ENCODE peak calls at places on chromosomes 11 and 22, in four cellular contexts. Y, B, M and D are unnamed samples.

GRCh38 chr11:69791266-69791665 is 16.1 kb upstream of the FGF4 start:
- DNase-seq in Y (no peak), M (peak; percentile 42), B (no peak), D (no peak)

GRCh38 chr11:65796726-65797601 is 10.1 kb downstream of the OVOL1 start:
- DNase-seq in B (no peak), Y (no peak), M (no peak), D (no peak)

GRCh38 chr22:45429921-45430775 is 16.7 kb downstream of the RIBC2 start:
- DNase-seq in M (no peak), B (no peak), Y (no peak), D (no peak)

GRCh38 chr11:1211838-1212237 is 11.0 kb upstream of the MUC5B start:
- DNase-seq in Y (no peak), M (no peak), B (no peak), D (no peak)

GRCh38 chr11:27497284-27497866 is 9.2 kb downstream of the LIN7C start:
- DNase-seq in Y (no peak), B (no peak), M (peak; percentile 33), D (no peak)

GRCh38 chr22:22728382-22728781 is 84.0 kb downstream of the GGTLC2 start:
- DNase-seq in Y (no peak), M (no peak), B (no peak), D (no peak)

GRCh38 chr11:888290-889212 is 22.1 kb downstream of the CHID1 start:
- DNase-seq in B (no peak), Y (no peak), M (no peak), D (no peak)

GRCh38 chr22:38423512-38424503 is 31.2 kb downstream of the KCNJ4 start:
- DNase-seq in Y (no peak), M (no peak), B (peak; percentile 35), D (no peak)

GRCh38 chr11:29959488-29959887 is 57.3 kb downstream of the KCNA4 start:
- DNase-seq in Y (no peak), M (no peak), B (no peak), D (no peak)

GRCh38 chr22:41197808-41198585 is 7.1 kb upstream of the L3MBTL2 start:
- DNase-seq in B (peak; percentile 61), M (peak; percentile 27), Y (no peak), D (no peak)

GRCh38 chr11:72700026-72700610 is 25.9 kb upstream of the PDE2A start:
- DNase-seq in Y (no peak), B (no peak), M (peak; percentile 42), D (no peak)

GRCh38 chr11:7512525-7513209 is 1.1 kb upstream of the PPFIBP2 start:
- DNase-seq in B (peak; percentile 77), Y (peak; percentile 64), M (no peak), D (no peak)

GRCh38 chr11:122343247-122343646 is 227.2 kb upstream of the BLID start:
- DNase-seq in M (peak; percentile 95), Y (no peak), B (no peak), D (no peak)

GRCh38 chr11:134599180-134599810 is 187.3 kb upstream of the B3GAT1 start:
- DNase-seq in Y (no peak), M (no peak), B (no peak), D (no peak)

GRCh38 chr11:35083181-35084061 is 55.5 kb upstream of the CD44 start:
- DNase-seq in Y (peak; percentile 73), M (peak; percentile 99), B (peak; percentile 94), D (no peak)

GRCh38 chr11:118545533-118545932 is 14.5 kb downstream of the TMEM25 start:
- DNase-seq in M (no peak), Y (no peak), B (no peak), D (no peak)

GRCh38 chr11:115644846-115645245 is 140.6 kb upstream of the CADM1 start:
- DNase-seq in B (no peak), M (peak; percentile 45), Y (no peak), D (no peak)

GRCh38 chr22:22890085-22890484 is 2.5 kb downstream of the IGLL5 start:
- DNase-seq in M (no peak), B (no peak), Y (no peak), D (no peak)

GRCh38 chr11:125457814-125458343 is 38.2 kb downstream of the FEZ1 start:
- DNase-seq in M (peak; percentile 91), Y (peak; percentile 39), B (no peak), D (no peak)

GRCh38 chr11:6431861-6432260 is 8.9 kb downstream of the HPX start:
- DNase-seq in M (peak; percentile 79), B (no peak), Y (peak; percentile 37), D (no peak)

GRCh38 chr22:35119494-35119893 is 53.5 kb downstream of the ISX start:
- DNase-seq in B (no peak), Y (no peak), M (no peak), D (no peak)
- TF ChIP-seq CTCF in B (no peak), Y (no peak), M (no peak), D (no peak)

GRCh38 chr11:61275191-61275590 is 19.9 kb downstream of the VWCE start:
- DNase-seq in Y (no peak), M (no peak), B (no peak), D (no peak)
- TF ChIP-seq CTCF in Y (no peak), M (no peak), B (no peak), D (no peak)

GRCh38 chr11:96012086-96012824 is 88.3 kb upstream of the MTMR2 start:
- DNase-seq in B (no peak), Y (peak; percentile 32), M (peak; percentile 85), D (no peak)
- TF ChIP-seq CTCF in B (no peak), Y (peak; percentile 24), M (peak; percentile 91), D (peak; percentile 54)

DNA sequence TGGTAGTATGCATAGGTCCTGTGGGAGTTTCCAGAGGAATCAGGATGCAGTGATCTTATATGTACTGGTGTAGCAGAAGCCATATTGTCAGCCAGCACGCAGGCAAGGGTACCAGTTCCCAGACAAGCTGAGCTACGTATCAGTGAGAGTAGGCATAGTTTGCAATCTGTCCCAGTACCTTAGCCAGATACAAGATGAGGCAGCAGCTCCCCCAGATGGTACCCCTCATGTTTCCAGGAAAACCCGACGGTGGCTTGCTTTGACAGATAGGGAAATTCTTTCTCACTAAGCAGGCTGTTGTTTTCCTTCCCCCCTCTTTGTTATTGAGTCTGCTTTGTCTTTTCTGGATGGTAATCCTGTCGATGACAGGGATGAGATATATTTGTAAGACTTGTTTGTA is 109.7 kb upstream of the RRM1 start:
- DNase-seq in M (peak; percentile 8), B (no peak), Y (no peak), D (no peak)
- TF ChIP-seq CTCF in M (peak; percentile 15), B (no peak), Y (no peak), D (no peak)

GRCh38 chr11:112697779-112698178 is 263.4 kb upstream of the NCAM1 start:
- DNase-seq in B (no peak), M (no peak), Y (no peak), D (no peak)
- TF ChIP-seq CTCF in B (no peak), M (no peak), Y (no peak), D (no peak)

DNA sequence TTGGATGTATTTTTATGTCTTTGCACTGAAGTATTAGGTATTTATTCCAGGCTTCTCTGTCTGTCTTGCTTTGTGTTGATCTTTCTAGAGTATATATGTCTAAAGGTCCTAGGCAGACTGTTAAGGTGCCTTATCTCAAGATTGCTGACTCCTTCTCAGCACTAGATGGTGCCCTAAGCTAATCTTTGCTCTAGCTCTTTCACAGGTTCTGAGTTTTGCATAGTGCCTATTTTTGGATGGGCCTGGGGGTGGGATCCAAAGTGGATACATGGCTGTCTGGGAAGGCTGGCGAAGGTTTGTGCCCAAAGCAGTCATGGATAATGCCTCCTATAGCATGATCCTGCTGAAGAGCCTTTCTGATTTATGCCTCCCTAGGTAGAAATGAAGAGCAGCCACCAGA is 154.9 kb downstream of the TRPC6 start:
- DNase-seq in M (peak; percentile 14), B (no peak), Y (no peak), D (no peak)
- TF ChIP-seq CTCF in M (peak; percentile 57), B (no peak), Y (no peak), D (peak; percentile 50)